ENCODE peak calls at places on chromosome 4, in four cellular contexts. N is WTC11, X is SK-N-SH, K is K562. S is an unnamed sample.

GRCh38 chr4:1496116-1496642 is 89.9 kb upstream of the NKX1-1 start:
- DNase-seq in X (peak), K (no peak), N (peak), S (no peak)

GRCh38 chr4:128386761-128387599 is 99.4 kb upstream of the PGRMC2 start:
- DNase-seq in X (peak), K (peak), N (no peak), S (no peak)

GRCh38 chr4:112075129-112075753 is 70.0 kb upstream of the FAM241A start:
- DNase-seq in K (peak), X (peak), N (peak), S (no peak)

GRCh38 chr4:100778431-100778830 is 260.6 kb upstream of the EMCN start:
- DNase-seq in X (no peak), N (no peak), K (no peak), S (no peak)

GRCh38 chr4:78059524-78059889 is 2.4 kb downstream of the FRAS1 start:
- DNase-seq in N (peak), K (peak), X (peak), S (peak)

GRCh38 chr4:173076903-173077629 is 91.5 kb upstream of the GALNT7 start:
- DNase-seq in N (no peak), X (no peak), K (no peak), S (no peak)

GRCh38 chr4:20544645-20545044 is 155.6 kb upstream of the PACRGL start:
- DNase-seq in N (no peak), K (no peak), X (peak), S (no peak)

GRCh38 chr4:109978704-109979103 is 66.0 kb downstream of the EGF start:
- DNase-seq in K (no peak), N (no peak), X (no peak), S (no peak)

GRCh38 chr4:86675548-86675947 is 81.4 kb downstream of the PTPN13 start:
- DNase-seq in N (no peak), K (no peak), X (no peak), S (no peak)

DNA sequence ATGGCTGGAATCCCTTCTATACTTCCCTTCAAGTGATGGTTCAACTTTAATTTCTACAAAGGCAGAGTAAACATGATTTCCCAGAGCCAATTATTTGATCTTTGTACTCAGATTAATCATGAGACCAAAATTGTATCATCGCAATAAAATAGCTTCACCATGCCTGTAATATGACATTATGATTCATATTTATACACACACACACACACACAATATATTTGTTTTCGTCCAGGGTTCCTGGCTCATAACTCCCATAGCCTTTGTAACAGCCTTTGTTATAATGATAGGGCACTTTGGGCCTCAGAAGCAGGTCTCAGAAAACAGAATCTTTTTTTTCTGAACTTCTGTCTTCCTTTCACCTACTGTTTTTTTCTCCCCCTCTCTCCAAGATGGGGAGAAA is 270.6 kb downstream of the ADGRA3 start:
- DNase-seq in X (no peak), K (no peak), N (no peak), S (no peak)
- TF ChIP-seq TEAD4 in X (no peak), K (no peak), N (no peak), S (no peak)

GRCh38 chr4:48687313-48687712 is 92.8 kb downstream of the FRYL start:
- DNase-seq in N (no peak), K (no peak), X (peak), S (no peak)

GRCh38 chr4:48686369-48686768 is 93.7 kb downstream of the FRYL start:
- DNase-seq in X (peak), K (no peak), N (no peak), S (no peak)

GRCh38 chr4:48680848-48681568 is 99.1 kb downstream of the FRYL start:
- DNase-seq in K (peak), X (no peak), N (no peak), S (no peak)

GRCh38 chr4:48683784-48684666 is 96.1 kb downstream of the FRYL start:
- DNase-seq in N (no peak), K (peak), X (no peak), S (no peak)

GRCh38 chr4:48681856-48682255 is 98.2 kb downstream of the FRYL start:
- DNase-seq in X (no peak), N (no peak), K (no peak), S (no peak)
- TF ChIP-seq TEAD4 in X (no peak), N (no peak), K (no peak), S (no peak)

GRCh38 chr4:76306882-76307669 is 543 bp downstream of the STBD1 start:
- DNase-seq in K (no peak), X (peak), N (peak), S (peak)

GRCh38 chr4:76309939-76310549 is 3.5 kb downstream of the STBD1 start:
- DNase-seq in X (no peak), N (no peak), K (no peak), S (no peak)

GRCh38 chr4:76305971-76306881 is at the start of gene STBD1:
- DNase-seq in N (peak), K (peak), X (peak), S (peak)

GRCh38 chr4:76308548-76308947 is 2.0 kb downstream of the STBD1 start:
- DNase-seq in N (no peak), K (peak), X (peak), S (no peak)

DNA sequence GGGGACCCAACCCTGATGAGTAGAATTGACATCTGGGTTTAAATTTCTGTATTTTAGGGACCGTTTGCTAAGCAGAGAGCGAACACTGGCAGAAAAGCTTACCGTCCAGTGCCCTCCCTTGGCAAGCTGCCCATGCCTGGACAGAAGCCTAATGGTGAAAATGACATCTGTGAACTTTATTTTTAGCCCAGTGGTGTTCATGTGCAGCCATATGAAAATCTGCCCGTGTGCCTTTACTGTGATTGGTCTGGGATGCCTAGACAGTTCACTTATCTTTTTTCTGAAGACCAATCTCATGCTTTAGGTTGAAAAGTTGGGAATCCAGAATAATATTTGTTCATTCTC is 1.1 kb downstream of the STBD1 start:
- DNase-seq in K (no peak), N (no peak), X (peak), S (no peak)
- TF ChIP-seq TEAD4 in K (no peak), N (no peak), X (no peak), S (no peak)

GRCh38 chr4:39324446-39324845 is 41.7 kb downstream of the RFC1 start:
- DNase-seq in N (no peak), K (no peak), X (no peak), S (no peak)

GRCh38 chr4:39323836-39324235 is 42.3 kb downstream of the RFC1 start:
- DNase-seq in K (no peak), X (no peak), N (no peak), S (no peak)

GRCh38 chr4:39324897-39325613 is 41.1 kb downstream of the RFC1 start:
- DNase-seq in N (no peak), K (no peak), X (no peak), S (no peak)

GRCh38 chr4:39319678-39320077 is 46.5 kb downstream of the RFC1 start:
- DNase-seq in X (peak), K (no peak), N (no peak), S (no peak)

DNA sequence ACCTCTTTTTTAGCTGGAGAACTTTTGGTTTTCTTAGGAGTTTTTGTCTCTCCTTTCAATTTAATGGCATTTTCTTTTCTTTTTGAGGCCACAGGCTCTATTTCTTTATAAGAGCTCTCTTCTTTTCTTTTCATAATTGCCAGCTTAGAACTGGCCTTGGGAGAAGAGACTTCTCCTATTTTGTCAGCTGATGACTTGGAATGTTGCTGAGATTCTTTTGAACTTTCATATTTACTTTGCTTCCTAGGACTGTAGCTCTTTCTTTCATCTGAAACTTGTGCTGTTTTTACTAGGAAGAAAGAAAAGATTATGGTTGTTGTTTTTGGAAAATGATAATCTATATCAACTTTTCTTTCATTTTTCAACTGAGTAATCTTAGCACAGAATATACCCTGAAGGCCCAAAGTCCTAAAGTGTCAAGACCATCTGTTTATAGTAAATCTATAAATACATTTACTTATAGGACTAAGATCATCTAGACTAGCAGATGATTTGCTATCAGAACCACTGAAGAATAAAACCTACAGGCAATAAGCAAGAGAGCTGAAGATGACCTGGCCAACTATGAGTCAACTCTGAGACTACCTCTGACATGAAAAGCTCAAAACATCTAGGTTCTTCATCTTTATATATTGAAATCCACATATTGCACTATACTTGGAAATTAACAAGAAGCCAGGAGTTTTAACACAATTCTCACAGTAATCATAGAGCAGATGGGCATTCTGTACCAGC is 45.6 kb downstream of the RFC1 start:
- DNase-seq in X (no peak), K (no peak), N (no peak), S (no peak)
- TF ChIP-seq TEAD4 in X (no peak), K (no peak), N (no peak), S (no peak)

GRCh38 chr4:149793459-149793858 is 22.2 kb downstream of the IQCM start:
- DNase-seq in N (no peak), K (no peak), X (no peak), S (no peak)

GRCh38 chr4:149791836-149792235 is 23.8 kb downstream of the IQCM start:
- DNase-seq in N (no peak), X (no peak), K (no peak), S (no peak)

GRCh38 chr4:149788286-149788685 is 27.4 kb downstream of the IQCM start:
- DNase-seq in X (no peak), N (no peak), K (no peak), S (no peak)

GRCh38 chr4:149785686-149786431 is 29.8 kb downstream of the IQCM start:
- DNase-seq in N (no peak), X (no peak), K (no peak), S (peak)

GRCh38 chr4:149790172-149790907 is 25.3 kb downstream of the IQCM start:
- DNase-seq in K (no peak), X (no peak), N (no peak), S (no peak)
- TF ChIP-seq TEAD4 in K (no peak), X (no peak), N (no peak), S (no peak)

GRCh38 chr4:113689394-113689793 is 72.1 kb downstream of the CAMK2D start:
- DNase-seq in N (no peak), K (no peak), X (no peak), S (no peak)

GRCh38 chr4:113686950-113687718 is 74.4 kb downstream of the CAMK2D start:
- DNase-seq in K (no peak), X (no peak), N (no peak), S (no peak)

GRCh38 chr4:113683143-113683542 is 78.4 kb downstream of the CAMK2D start:
- DNase-seq in N (no peak), X (no peak), K (no peak), S (no peak)

GRCh38 chr4:113682730-113683129 is 78.8 kb downstream of the CAMK2D start:
- DNase-seq in X (no peak), N (no peak), K (no peak), S (no peak)

GRCh38 chr4:113684534-113685091 is 76.9 kb downstream of the CAMK2D start:
- DNase-seq in K (no peak), X (peak), N (peak), S (no peak)
- TF ChIP-seq TEAD4 in K (no peak), X (no peak), N (no peak), S (no peak)

DNA sequence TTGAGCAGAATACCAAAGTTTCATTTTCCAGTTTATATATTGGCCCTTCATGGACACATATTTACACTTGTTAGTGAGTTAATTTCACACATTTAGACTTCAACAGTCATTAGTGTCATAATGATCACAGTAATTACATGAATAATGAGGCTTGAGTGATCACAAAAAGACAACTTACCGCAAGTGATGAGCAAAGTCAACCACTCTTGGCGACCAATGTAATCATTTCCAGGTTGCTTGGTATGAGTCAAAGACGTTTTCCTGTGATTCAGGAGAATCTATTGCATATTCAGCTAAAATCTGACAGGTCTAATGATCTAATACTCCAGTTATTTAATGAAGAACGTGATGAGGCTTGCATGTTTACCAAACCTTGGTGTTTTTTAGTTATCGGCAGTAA is 407.9 kb upstream of the TENM3 start:
- DNase-seq in X (no peak), K (no peak), N (no peak), S (no peak)
- TF ChIP-seq TEAD4 in X (no peak), K (no peak), N (no peak), S (no peak)